ENCODE peak calls at places on chromosomes 11 and 22, in six cellular contexts. K is SK-N-SH, B is Panc1, H is HFFc6, V is progenitor cell of endocrine pancreas, W is lower leg skin. E is an unnamed sample.

GRCh38 chr22:41833369-41834004 is 582 bp downstream of the SREBF2 start:
- DNase-seq in V (peak), W (no peak), K (peak), H (no peak), B (no peak), E (no peak)

GRCh38 chr11:2933376-2934056 is 4.3 kb upstream of the PHLDA2 start:
- DNase-seq in W (peak), V (no peak), H (peak), B (peak), K (peak), E (peak)

GRCh38 chr11:69000831-69001245 is 12.2 kb downstream of the MRGPRF start:
- DNase-seq in K (peak), V (peak), H (peak), W (no peak), B (peak), E (peak)

GRCh38 chr11:62202910-62203309 is 5.6 kb upstream of the SCGB2A1 start:
- DNase-seq in W (no peak), H (no peak), V (no peak), K (no peak), B (no peak), E (no peak)

GRCh38 chr11:105738972-105739574 is 129.2 kb downstream of the GRIA4 start:
- DNase-seq in K (peak), W (no peak), V (no peak), B (no peak), H (no peak), E (no peak)

GRCh38 chr11:19187101-19187500 is 14.7 kb downstream of the CSRP3 start:
- DNase-seq in H (peak), K (no peak), B (no peak), W (no peak), V (no peak), E (no peak)

GRCh38 chr22:37028692-37029674 is 9.4 kb downstream of the MPST start:
- DNase-seq in K (no peak), V (no peak), H (no peak), B (no peak), W (no peak), E (no peak)

GRCh38 chr11:103609117-103610066 is 427.0 kb upstream of the DDI1 start:
- DNase-seq in B (no peak), W (no peak), V (no peak), H (peak), K (no peak), E (peak)

GRCh38 chr22:37426532-37427127 is 649 bp downstream of the ELFN2 start:
- DNase-seq in W (no peak), K (no peak), B (no peak), V (no peak), H (no peak), E (no peak)

GRCh38 chr11:65776710-65777141 is 4.0 kb downstream of the AP5B1 start:
- DNase-seq in H (no peak), B (no peak), V (no peak), K (no peak), W (peak), E (no peak)

GRCh38 chr11:45815747-45816146 is 10.8 kb downstream of the SLC35C1 start:
- DNase-seq in B (no peak), H (peak), V (no peak), K (peak), W (no peak), E (no peak)

GRCh38 chr11:96200243-96200642 is 142.8 kb downstream of the MAML2 start:
- DNase-seq in K (no peak), H (peak), V (no peak), W (no peak), B (no peak), E (peak)

GRCh38 chr22:45781941-45782340 is 110.3 kb downstream of the ATXN10 start:
- DNase-seq in H (no peak), B (no peak), W (no peak), K (no peak), V (no peak), E (no peak)

GRCh38 chr11:45556851-45557707 is 108.3 kb downstream of the CHST1 start:
- DNase-seq in W (no peak), K (no peak), V (no peak), H (no peak), B (no peak), E (no peak)

GRCh38 chr11:115334932-115335788 is 169.1 kb downstream of the CADM1 start:
- DNase-seq in V (no peak), K (peak), B (no peak), H (peak), W (no peak), E (no peak)

GRCh38 chr11:122778148-122778547 is 60.2 kb upstream of the CRTAM start:
- DNase-seq in H (peak), W (no peak), V (no peak), B (no peak), K (no peak), E (no peak)

GRCh38 chr11:110797453-110797852 is 85.2 kb upstream of the ARHGAP20 start:
- DNase-seq in B (no peak), K (no peak), H (no peak), W (no peak), V (no peak), E (no peak)

GRCh38 chr22:36292823-36293530 is 40.0 kb downstream of the APOL1 start:
- DNase-seq in K (no peak), H (no peak), B (no peak), V (no peak), W (no peak), E (no peak)

GRCh38 chr22:41332217-41332616 is 30.9 kb downstream of the ZC3H7B start:
- DNase-seq in H (no peak), W (no peak), K (no peak), V (no peak), B (no peak), E (no peak)

GRCh38 chr11:18394928-18395734 is 768 bp downstream of the LDHA start:
- DNase-seq in V (no peak), W (no peak), H (no peak), B (no peak), K (peak), E (no peak)

GRCh38 chr11:19088791-19089190 is 28.2 kb upstream of the ZDHHC13 start:
- DNase-seq in H (no peak), K (no peak), V (no peak), W (no peak), B (no peak), E (no peak)

GRCh38 chr22:42635531-42635930 is 4.9 kb downstream of the ATP5MGL start:
- DNase-seq in W (peak), V (no peak), K (no peak), B (peak), H (peak), E (peak)

GRCh38 chr11:109512680-109513079 is 90.7 kb downstream of the C11orf87 start:
- DNase-seq in B (no peak), K (no peak), V (no peak), H (no peak), W (no peak), E (no peak)

GRCh38 chr22:27978875-27979274 is 59.8 kb upstream of the PITPNB start:
- DNase-seq in B (no peak), W (no peak), V (no peak), H (no peak), K (no peak), E (no peak)

GRCh38 chr11:82733444-82734119 is at the start of gene FAM181B:
- DNase-seq in V (peak), B (no peak), H (no peak), K (peak), W (no peak), E (no peak)
- TF ChIP-seq CTCF in V (no peak), B (peak), H (no peak), K (no peak), W (no peak), E (no peak)

GRCh38 chr11:10181811-10182210 is 112.2 kb downstream of the SBF2 start:
- DNase-seq in W (no peak), H (peak), V (no peak), K (peak), B (peak), E (no peak)
- TF ChIP-seq CTCF in W (no peak), H (peak), V (peak), K (peak), B (peak), E (peak)

DNA sequence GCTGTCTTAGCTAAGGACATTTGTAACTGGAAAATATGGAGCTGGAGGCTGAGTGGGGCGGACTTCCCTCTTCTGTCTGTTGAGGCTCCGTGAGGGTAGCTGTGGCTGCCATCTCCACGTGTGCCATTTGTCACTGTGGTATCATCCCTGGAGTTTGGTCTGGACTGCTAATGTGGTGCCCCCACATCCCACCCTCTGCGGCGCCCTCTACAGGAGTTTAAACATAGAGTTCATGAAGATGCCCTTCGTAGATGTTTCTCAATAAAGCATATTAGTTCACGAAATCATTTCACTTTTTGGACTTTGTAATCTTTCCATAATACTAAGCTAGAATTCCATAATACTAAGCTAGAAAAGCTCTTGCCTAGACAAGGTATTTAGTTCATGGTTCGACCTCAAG is 52.4 kb downstream of the TECTA start:
- DNase-seq in V (no peak), B (no peak), H (no peak), K (peak), W (no peak), E (no peak)
- TF ChIP-seq CTCF in V (no peak), B (peak), H (peak), K (peak), W (no peak), E (no peak)

GRCh38 chr11:92227954-92228935 is 3.6 kb downstream of the FAT3 start:
- DNase-seq in H (no peak), B (no peak), K (peak), V (no peak), W (no peak), E (no peak)
- TF ChIP-seq CTCF in H (no peak), B (no peak), K (no peak), V (no peak), W (no peak), E (no peak)

DNA sequence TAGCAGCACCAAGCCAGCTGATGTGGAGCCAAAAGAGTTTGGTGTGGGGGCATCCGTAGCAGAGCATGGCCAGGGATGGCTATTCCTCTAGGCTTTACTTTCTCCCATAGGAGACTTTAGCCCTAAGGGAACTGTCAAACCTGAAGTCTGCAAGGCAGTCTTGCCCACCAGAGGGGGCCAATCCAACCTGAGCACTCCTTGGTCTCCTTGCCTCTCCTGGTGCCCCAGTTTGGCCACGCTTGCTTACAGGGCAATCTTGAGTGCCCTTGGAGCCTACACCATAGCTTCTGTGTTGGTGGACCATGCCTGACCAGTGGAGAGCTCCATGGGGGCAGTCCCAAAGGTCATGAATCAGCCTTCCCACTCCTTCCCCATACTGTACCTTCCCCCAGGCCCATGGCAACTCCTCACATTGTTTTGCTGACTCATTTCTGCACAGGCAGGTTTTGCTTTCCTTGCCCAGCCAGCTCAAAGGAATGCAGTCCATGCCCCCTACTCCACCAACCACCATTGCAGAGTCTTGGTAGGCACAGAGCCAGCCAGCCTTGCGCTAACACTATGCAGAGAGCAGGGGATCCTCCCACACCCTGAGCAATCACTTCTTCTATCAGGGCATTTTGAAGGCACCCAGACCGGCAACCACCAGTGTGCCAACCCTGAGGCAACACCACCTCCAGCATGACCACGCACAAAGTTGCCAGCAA is 1421.2 kb upstream of the RAG2 start:
- DNase-seq in K (no peak), W (no peak), V (no peak), B (no peak), H (no peak), E (no peak)
- TF ChIP-seq CTCF in K (no peak), W (no peak), V (no peak), B (no peak), H (no peak), E (no peak)

GRCh38 chr11:67691149-67691548 is 16.7 kb upstream of the ALDH3B2 start:
- DNase-seq in V (no peak), B (no peak), K (no peak), H (no peak), W (no peak), E (no peak)
- TF ChIP-seq CTCF in V (peak), B (peak), K (peak), H (peak), W (no peak), E (no peak)

GRCh38 chr11:93622043-93622442 is 39.4 kb upstream of the CEP295 start:
- DNase-seq in K (no peak), V (no peak), B (peak), H (no peak), W (no peak), E (no peak)
- TF ChIP-seq CTCF in K (no peak), V (no peak), B (peak), H (no peak), W (no peak), E (no peak)

DNA sequence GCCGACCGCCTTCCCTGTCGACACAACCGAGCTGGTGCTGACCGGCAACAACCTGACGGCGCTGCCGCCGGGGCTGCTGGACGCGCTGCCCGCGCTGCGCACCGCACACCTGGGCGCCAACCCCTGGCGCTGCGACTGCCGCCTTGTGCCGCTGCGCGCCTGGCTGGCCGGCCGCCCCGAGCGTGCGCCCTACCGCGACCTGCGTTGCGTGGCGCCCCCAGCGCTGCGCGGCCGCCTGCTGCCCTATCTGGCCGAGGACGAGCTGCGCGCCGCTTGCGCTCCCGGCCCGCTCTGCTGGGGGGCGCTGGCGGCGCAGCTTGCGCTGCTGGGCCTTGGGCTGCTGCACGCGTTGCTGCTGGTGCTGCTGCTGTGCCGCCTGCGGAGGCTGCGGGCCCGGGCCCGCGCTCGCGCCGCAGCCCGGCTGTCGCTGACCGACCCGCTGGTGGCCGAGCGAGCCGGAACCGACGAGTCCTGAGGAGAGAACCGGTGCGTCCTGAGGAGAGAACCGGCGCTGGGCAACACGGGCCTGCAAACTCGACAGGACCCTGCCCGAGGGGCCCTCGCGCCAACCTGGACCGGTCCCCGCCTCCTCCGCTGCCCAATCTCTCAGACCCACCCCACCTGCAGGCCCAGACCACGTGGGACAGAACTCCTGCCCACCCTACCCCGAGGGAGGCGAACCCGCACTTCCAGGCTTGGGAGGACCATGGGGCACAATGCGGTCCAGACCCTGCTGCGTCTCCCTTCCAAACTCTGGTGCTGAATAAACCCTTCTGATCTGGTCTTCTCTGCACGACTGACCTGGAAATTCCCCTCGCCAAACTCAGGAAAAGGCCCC is 870 bp downstream of the GP1BB start:
- DNase-seq in B (no peak), V (peak), K (no peak), W (no peak), H (no peak), E (no peak)
- TF ChIP-seq CTCF in B (peak), V (peak), K (no peak), W (no peak), H (no peak), E (no peak)

GRCh38 chr11:119484741-119485605 is 62.0 kb upstream of the THY1 start:
- DNase-seq in W (no peak), B (no peak), K (no peak), H (no peak), V (no peak), E (no peak)
- TF ChIP-seq CTCF in W (no peak), B (peak), K (no peak), H (peak), V (peak), E (no peak)

E was measured in AG09319.